ENCODE peak calls at places on chromosomes 7 and 10, in five cellular contexts. Z, F, D, A and K are unnamed samples.

GRCh38 chr7:21934824-21935223 is 10.9 kb downstream of the CDCA7L start:
- DNase-seq in F (peak; percentile 32), Z (no peak), D (no peak), A (no peak), K (no peak)

GRCh38 chr10:67119648-67120047 is 193.8 kb downstream of the LRRTM3 start:
- DNase-seq in D (no peak), Z (no peak), A (no peak), F (no peak), K (no peak)

GRCh38 chr7:119896386-119896785 is 376.6 kb upstream of the KCND2 start:
- DNase-seq in D (no peak), F (no peak), A (no peak), Z (no peak), K (no peak)

GRCh38 chr10:109934958-109935793 is 11.9 kb upstream of the XPNPEP1 start:
- DNase-seq in D (peak; percentile 70), F (peak; percentile 64), Z (peak; percentile 61), A (peak; percentile 53), K (peak; percentile 92)

GRCh38 chr10:6875229-6875544 is 295.1 kb upstream of the PRKCQ start:
- DNase-seq in F (no peak), D (no peak), A (no peak), Z (no peak), K (no peak)

GRCh38 chr10:125144693-125145623 is 15.4 kb downstream of the CTBP2 start:
- DNase-seq in D (no peak), F (peak; percentile 61), A (peak; percentile 50), Z (no peak), K (peak; percentile 67)

GRCh38 chr7:1922071-1922869 is 252.2 kb downstream of the ELFN1 start:
- DNase-seq in F (no peak), D (no peak), Z (no peak), A (peak; percentile 77), K (no peak)

GRCh38 chr7:75881436-75882095 is 2.7 kb downstream of the RHBDD2 start:
- DNase-seq in F (no peak), Z (no peak), D (peak; percentile 73), A (no peak), K (peak; percentile 54)

GRCh38 chr10:35639021-35639521 is 3.0 kb downstream of the FZD8 start:
- DNase-seq in A (no peak), F (peak; percentile 33), D (no peak), Z (peak; percentile 69), K (peak; percentile 79)

GRCh38 chr10:74151879-74152722 is 1.1 kb downstream of the ADK start:
- DNase-seq in D (no peak), F (no peak), A (peak; percentile 5), Z (no peak), K (no peak)

GRCh38 chr7:135755351-135755753 is 6.7 kb upstream of the FAM180A start:
- DNase-seq in F (no peak), D (no peak), A (no peak), Z (no peak), K (no peak)

GRCh38 chr10:46229144-46229563 is 57.6 kb upstream of the ANTXRL start:
- DNase-seq in A (peak; percentile 51), D (no peak), Z (peak; percentile 47), F (peak; percentile 18), K (peak; percentile 67)

GRCh38 chr7:19352271-19352670 is 207.1 kb upstream of the FERD3L start:
- DNase-seq in F (no peak), A (no peak), D (no peak), Z (no peak), K (no peak)

GRCh38 chr10:64682043-64682442 is 1160.8 kb downstream of the REEP3 start:
- DNase-seq in A (no peak), F (peak; percentile 49), Z (no peak), D (no peak), K (peak; percentile 34)

GRCh38 chr10:77601488-77601887 is 36.1 kb downstream of the KCNMA1 start:
- DNase-seq in Z (no peak), F (peak; percentile 63), A (no peak), D (no peak), K (no peak)

GRCh38 chr7:137544450-137545058 is 201.0 kb upstream of the PTN start:
- DNase-seq in D (no peak), Z (no peak), F (no peak), A (no peak), K (no peak)

GRCh38 chr7:1083729-1084657 is 3.9 kb upstream of the GPER1 start:
- DNase-seq in D (no peak), F (no peak), Z (no peak), A (no peak), K (no peak)

GRCh38 chr7:69295971-69296370 is 302.3 kb upstream of the AUTS2 start:
- DNase-seq in F (no peak), D (no peak), A (no peak), Z (no peak), K (no peak)

GRCh38 chr7:142864980-142865747 is 10.3 kb downstream of the EPHB6 start:
- DNase-seq in A (no peak), D (no peak), Z (no peak), F (no peak), K (no peak)

DNA sequence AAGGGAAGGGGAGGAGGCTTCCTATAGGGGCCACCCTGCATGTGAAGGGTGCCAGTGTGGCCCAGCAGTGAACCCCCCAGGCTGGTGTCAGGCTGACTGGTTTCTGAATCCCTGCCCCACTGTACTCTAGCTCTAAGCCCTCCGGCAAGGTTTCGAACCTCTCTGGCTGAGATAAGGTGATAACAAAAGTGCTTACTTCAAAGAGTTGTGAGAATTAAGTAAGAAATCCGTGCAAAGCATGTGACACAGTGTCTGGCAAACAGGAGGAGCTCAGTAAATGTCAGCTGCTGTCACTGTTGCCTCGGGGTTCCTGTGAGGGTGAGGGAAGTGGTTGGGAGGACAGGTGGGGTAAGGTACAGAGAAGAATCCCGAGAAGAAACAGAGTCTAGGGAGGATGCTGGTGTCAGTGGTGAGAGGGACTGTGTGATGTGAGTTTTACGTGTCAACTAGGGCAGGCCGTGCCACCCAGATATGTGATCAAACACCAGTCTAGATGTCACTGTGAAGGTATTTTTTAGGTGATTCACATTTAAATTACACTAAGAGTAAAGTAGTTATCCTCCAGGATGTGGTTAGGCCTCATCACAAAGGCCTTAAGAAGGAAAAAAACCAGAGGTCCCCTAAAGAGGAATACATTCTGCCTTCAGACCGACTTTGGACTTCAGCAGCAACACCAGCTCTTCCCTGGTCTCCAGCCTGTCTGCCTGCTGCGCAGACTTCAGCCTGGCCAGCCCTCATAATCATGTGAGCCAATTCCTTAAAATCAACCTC is 64.4 kb downstream of the BPGM start:
- DNase-seq in Z (no peak), A (peak; percentile 97), F (peak; percentile 49), D (no peak), K (no peak)
- H3K4me2 ChIP-seq in Z (no peak overlapping the region), A (peak overlapping the region; percentile 21), F (no peak overlapping the region), D (no peak overlapping the region), K (no peak overlapping the region)

GRCh38 chr7:155213385-155213784 is 84.3 kb upstream of the INSIG1 start:
- DNase-seq in Z (no peak), D (no peak), A (peak; percentile 16), F (peak; percentile 13), K (no peak)

GRCh38 chr7:155211173-155211572 is 86.5 kb upstream of the INSIG1 start:
- DNase-seq in A (no peak), F (no peak), D (no peak), Z (no peak), K (no peak)

GRCh38 chr7:155210386-155210785 is 87.3 kb upstream of the INSIG1 start:
- DNase-seq in Z (no peak), A (peak; percentile 34), D (no peak), F (no peak), K (no peak)

GRCh38 chr7:155212301-155213015 is 85.2 kb upstream of the INSIG1 start:
- DNase-seq in Z (no peak), F (no peak), D (no peak), A (no peak), K (no peak)

GRCh38 chr7:155211761-155212160 is 85.9 kb upstream of the INSIG1 start:
- DNase-seq in Z (no peak), F (no peak), A (no peak), D (no peak), K (no peak)
- H2BK12ac ChIP-seq in Z (no peak overlapping the region), F (no peak overlapping the region), A (peak overlapping the region; percentile 39), D (peak overlapping the region; percentile 23), K (no peak overlapping the region)

GRCh38 chr7:44461387-44461786 is 29.1 kb downstream of the NUDCD3 start:
- DNase-seq in Z (no peak), D (no peak), F (peak; percentile 60), A (no peak), K (no peak)
- H3K4ac ChIP-seq in Z (no peak overlapping the region), D (no peak overlapping the region), F (no peak overlapping the region), A (no peak overlapping the region), K (no peak overlapping the region)

GRCh38 chr7:151168022-151168786 is 710 bp upstream of the GBX1 start:
- DNase-seq in Z (peak; percentile 48), D (no peak), A (peak; percentile 31), F (no peak), K (peak; percentile 78)
- H3K4me2 ChIP-seq in Z (peak overlapping the region; percentile 99), D (peak overlapping the region; percentile 63), A (peak overlapping the region; percentile 85), F (peak overlapping the region; percentile 90), K (peak overlapping the region; percentile 25)

GRCh38 chr10:32948451-32948850 is 9.6 kb downstream of the ITGB1 start:
- DNase-seq in Z (no peak), F (no peak), A (no peak), D (no peak), K (no peak)
- H2BK12ac ChIP-seq in Z (no peak overlapping the region), F (no peak overlapping the region), A (no peak overlapping the region), D (no peak overlapping the region), K (no peak overlapping the region)

GRCh38 chr10:89481662-89482061 is 53.7 kb downstream of the SLC16A12 start:
- DNase-seq in D (no peak), Z (no peak), A (peak; percentile 91), F (peak; percentile 87), K (no peak)

GRCh38 chr10:89480047-89480446 is 55.3 kb downstream of the SLC16A12 start:
- DNase-seq in D (no peak), F (no peak), Z (no peak), A (no peak), K (no peak)

GRCh38 chr10:89478739-89479116 is 56.7 kb downstream of the SLC16A12 start:
- DNase-seq in A (no peak), Z (no peak), F (peak; percentile 25), D (no peak), K (no peak)

GRCh38 chr10:89478085-89478738 is 57.2 kb downstream of the SLC16A12 start:
- DNase-seq in Z (no peak), F (no peak), D (no peak), A (peak; percentile 35), K (peak; percentile 31)

DNA sequence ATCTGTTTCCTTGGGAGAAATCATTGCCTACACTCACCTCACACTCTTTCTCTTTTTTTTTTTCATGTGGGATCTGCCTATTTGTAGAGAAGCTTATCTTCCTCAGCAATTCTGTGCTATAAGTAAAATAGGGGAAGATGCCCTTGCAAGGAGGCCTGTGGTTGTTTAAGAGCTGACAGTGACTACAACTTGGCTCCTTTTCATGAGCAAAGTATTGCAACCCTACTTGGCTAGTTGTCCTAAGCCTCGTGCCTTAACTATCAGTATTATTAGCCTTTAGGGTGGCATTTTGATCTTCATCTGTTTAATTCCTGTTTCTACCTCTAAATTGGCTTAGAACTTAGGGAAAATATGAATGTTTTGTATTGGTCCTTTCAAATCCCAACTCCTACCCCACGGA is 56.1 kb downstream of the SLC16A12 start:
- DNase-seq in D (no peak), A (no peak), F (no peak), Z (no peak), K (no peak)
- H3K4ac ChIP-seq in D (no peak overlapping the region), A (no peak overlapping the region), F (peak overlapping the region; percentile 62), Z (no peak overlapping the region), K (no peak overlapping the region)